ENCODE peak calls at places on chromosomes 3 and 15, in eight cellular contexts. One of them, this sample, is unnamed.

GRCh38 chr15:45611305-45611704 is 23.5 kb upstream of the SQOR start:
- DNase-seq in natural killer cell: no peak
- DNase-seq in heart right ventricle: no peak
- DNase-seq in fibroblast of pulmonary artery: peak
- DNase-seq in hepatocyte: peak
- DNase-seq in breast epithelium: no peak
- DNase-seq in AG10803: no peak
- DNase-seq in psoas muscle: no peak
- DNase-seq in this sample: no peak

GRCh38 chr3:13714251-13714916 is 165.5 kb downstream of the FBLN2 start:
- DNase-seq in natural killer cell: no peak
- DNase-seq in heart right ventricle: peak
- DNase-seq in fibroblast of pulmonary artery: no peak
- DNase-seq in hepatocyte: peak
- DNase-seq in breast epithelium: peak
- DNase-seq in AG10803: no peak
- DNase-seq in psoas muscle: no peak
- DNase-seq in this sample: no peak

GRCh38 chr3:104596551-104596950 is 770.2 kb upstream of the ALCAM start:
- DNase-seq in natural killer cell: no peak
- DNase-seq in heart right ventricle: no peak
- DNase-seq in fibroblast of pulmonary artery: peak
- DNase-seq in hepatocyte: peak
- DNase-seq in breast epithelium: no peak
- DNase-seq in AG10803: peak
- DNase-seq in psoas muscle: no peak
- DNase-seq in this sample: no peak

GRCh38 chr15:79003896-79004295 is 59.0 kb upstream of the CTSH start:
- DNase-seq in natural killer cell: no peak
- DNase-seq in heart right ventricle: no peak
- DNase-seq in fibroblast of pulmonary artery: no peak
- DNase-seq in hepatocyte: no peak
- DNase-seq in breast epithelium: no peak
- DNase-seq in AG10803: no peak
- DNase-seq in psoas muscle: no peak
- DNase-seq in this sample: no peak

GRCh38 chr15:28112962-28113361 is 13.8 kb upstream of the OCA2 start:
- DNase-seq in natural killer cell: no peak
- DNase-seq in heart right ventricle: no peak
- DNase-seq in fibroblast of pulmonary artery: no peak
- DNase-seq in hepatocyte: no peak
- DNase-seq in breast epithelium: no peak
- DNase-seq in AG10803: no peak
- DNase-seq in psoas muscle: no peak
- DNase-seq in this sample: no peak

GRCh38 chr3:112415390-112415789 is 82.4 kb downstream of the CD200 start:
- DNase-seq in natural killer cell: no peak
- DNase-seq in heart right ventricle: no peak
- DNase-seq in fibroblast of pulmonary artery: no peak
- DNase-seq in hepatocyte: no peak
- DNase-seq in breast epithelium: no peak
- DNase-seq in AG10803: no peak
- DNase-seq in psoas muscle: no peak
- DNase-seq in this sample: no peak

GRCh38 chr3:122697952-122698625 is 17.4 kb downstream of the PARP14 start:
- DNase-seq in natural killer cell: no peak
- DNase-seq in heart right ventricle: no peak
- DNase-seq in fibroblast of pulmonary artery: no peak
- DNase-seq in hepatocyte: no peak
- DNase-seq in breast epithelium: no peak
- DNase-seq in AG10803: no peak
- DNase-seq in psoas muscle: no peak
- DNase-seq in this sample: no peak

GRCh38 chr15:69474846-69475455 is 22.3 kb downstream of the RPLP1 start:
- DNase-seq in natural killer cell: no peak
- DNase-seq in heart right ventricle: no peak
- DNase-seq in fibroblast of pulmonary artery: no peak
- DNase-seq in hepatocyte: no peak
- DNase-seq in breast epithelium: no peak
- DNase-seq in AG10803: no peak
- DNase-seq in psoas muscle: no peak
- DNase-seq in this sample: no peak

GRCh38 chr15:73601449-73602425 is 31.5 kb downstream of the NPTN start:
- DNase-seq in natural killer cell: no peak
- DNase-seq in heart right ventricle: peak
- DNase-seq in fibroblast of pulmonary artery: peak
- DNase-seq in hepatocyte: peak
- DNase-seq in breast epithelium: peak
- DNase-seq in AG10803: peak
- DNase-seq in psoas muscle: no peak
- DNase-seq in this sample: no peak

GRCh38 chr3:10495003-10495402 is 10.4 kb downstream of the ATP2B2 start:
- DNase-seq in natural killer cell: no peak
- DNase-seq in heart right ventricle: peak
- DNase-seq in fibroblast of pulmonary artery: peak
- DNase-seq in hepatocyte: peak
- DNase-seq in breast epithelium: peak
- DNase-seq in AG10803: no peak
- DNase-seq in psoas muscle: peak
- DNase-seq in this sample: no peak

GRCh38 chr15:91335702-91336101 is 235.6 kb downstream of the SV2B start:
- DNase-seq in natural killer cell: no peak
- DNase-seq in heart right ventricle: no peak
- DNase-seq in fibroblast of pulmonary artery: no peak
- DNase-seq in hepatocyte: no peak
- DNase-seq in breast epithelium: no peak
- DNase-seq in AG10803: no peak
- DNase-seq in psoas muscle: no peak
- DNase-seq in this sample: no peak

GRCh38 chr3:102177075-102177755 is 257.6 kb upstream of the ZPLD1 start:
- DNase-seq in natural killer cell: no peak
- DNase-seq in heart right ventricle: no peak
- DNase-seq in fibroblast of pulmonary artery: no peak
- DNase-seq in hepatocyte: no peak
- DNase-seq in breast epithelium: no peak
- DNase-seq in AG10803: no peak
- DNase-seq in psoas muscle: no peak
- DNase-seq in this sample: no peak

GRCh38 chr15:47185222-47185800 is 532.0 kb upstream of the SEMA6D start:
- DNase-seq in natural killer cell: no peak
- DNase-seq in heart right ventricle: no peak
- DNase-seq in fibroblast of pulmonary artery: no peak
- DNase-seq in hepatocyte: no peak
- DNase-seq in breast epithelium: no peak
- DNase-seq in AG10803: no peak
- DNase-seq in psoas muscle: no peak
- DNase-seq in this sample: no peak

GRCh38 chr3:50120364-50121095 is 31.8 kb downstream of the RBM5 start:
- DNase-seq in natural killer cell: no peak
- DNase-seq in heart right ventricle: no peak
- DNase-seq in fibroblast of pulmonary artery: no peak
- DNase-seq in hepatocyte: no peak
- DNase-seq in breast epithelium: no peak
- DNase-seq in AG10803: no peak
- DNase-seq in psoas muscle: no peak
- DNase-seq in this sample: no peak

GRCh38 chr3:144129536-144130214 is 158.1 kb downstream of the DIPK2A start:
- DNase-seq in natural killer cell: no peak
- DNase-seq in heart right ventricle: no peak
- DNase-seq in fibroblast of pulmonary artery: no peak
- DNase-seq in hepatocyte: no peak
- DNase-seq in breast epithelium: no peak
- DNase-seq in AG10803: no peak
- DNase-seq in psoas muscle: no peak
- DNase-seq in this sample: no peak

GRCh38 chr3:107238787-107239186 is 138.5 kb upstream of the CCDC54 start:
- DNase-seq in natural killer cell: no peak
- DNase-seq in heart right ventricle: no peak
- DNase-seq in fibroblast of pulmonary artery: no peak
- DNase-seq in hepatocyte: no peak
- DNase-seq in breast epithelium: no peak
- DNase-seq in AG10803: no peak
- DNase-seq in psoas muscle: no peak
- DNase-seq in this sample: no peak

GRCh38 chr15:100716456-100717085 is 114.2 kb downstream of the ASB7 start:
- DNase-seq in natural killer cell: no peak
- DNase-seq in heart right ventricle: no peak
- DNase-seq in fibroblast of pulmonary artery: no peak
- DNase-seq in hepatocyte: no peak
- DNase-seq in breast epithelium: peak
- DNase-seq in AG10803: no peak
- DNase-seq in psoas muscle: no peak
- DNase-seq in this sample: no peak

GRCh38 chr15:93974804-93975481 is 256.4 kb upstream of the MCTP2 start:
- DNase-seq in natural killer cell: no peak
- DNase-seq in heart right ventricle: no peak
- DNase-seq in fibroblast of pulmonary artery: peak
- DNase-seq in hepatocyte: peak
- DNase-seq in breast epithelium: no peak
- DNase-seq in AG10803: peak
- DNase-seq in psoas muscle: no peak
- DNase-seq in this sample: no peak

GRCh38 chr15:59550961-59551360 is 60.6 kb upstream of the GCNT3 start:
- DNase-seq in natural killer cell: no peak
- DNase-seq in heart right ventricle: no peak
- DNase-seq in fibroblast of pulmonary artery: no peak
- DNase-seq in hepatocyte: no peak
- DNase-seq in breast epithelium: no peak
- DNase-seq in AG10803: no peak
- DNase-seq in psoas muscle: no peak
- DNase-seq in this sample: no peak

GRCh38 chr15:59555696-59556095 is 55.9 kb upstream of the GCNT3 start:
- DNase-seq in natural killer cell: no peak
- DNase-seq in heart right ventricle: no peak
- DNase-seq in fibroblast of pulmonary artery: peak
- DNase-seq in hepatocyte: no peak
- DNase-seq in breast epithelium: no peak
- DNase-seq in AG10803: no peak
- DNase-seq in psoas muscle: no peak
- DNase-seq in this sample: no peak

GRCh38 chr15:59556405-59556804 is 55.2 kb upstream of the GCNT3 start:
- DNase-seq in natural killer cell: no peak
- DNase-seq in heart right ventricle: no peak
- DNase-seq in fibroblast of pulmonary artery: no peak
- DNase-seq in hepatocyte: no peak
- DNase-seq in breast epithelium: no peak
- DNase-seq in AG10803: peak
- DNase-seq in psoas muscle: no peak
- DNase-seq in this sample: no peak

GRCh38 chr15:59550520-59550919 is 61.1 kb upstream of the GCNT3 start:
- DNase-seq in natural killer cell: no peak
- DNase-seq in heart right ventricle: no peak
- DNase-seq in fibroblast of pulmonary artery: no peak
- DNase-seq in hepatocyte: no peak
- DNase-seq in breast epithelium: no peak
- DNase-seq in AG10803: no peak
- DNase-seq in psoas muscle: no peak
- DNase-seq in this sample: no peak

GRCh38 chr15:59553879-59554735 is 57.5 kb upstream of the GCNT3 start:
- DNase-seq in natural killer cell: no peak
- DNase-seq in heart right ventricle: no peak
- DNase-seq in fibroblast of pulmonary artery: peak
- DNase-seq in hepatocyte: peak
- DNase-seq in breast epithelium: no peak
- DNase-seq in AG10803: peak
- DNase-seq in psoas muscle: no peak
- DNase-seq in this sample: no peak
- TF ChIP-seq CTCF in natural killer cell: no peak
- TF ChIP-seq CTCF in heart right ventricle: no peak
- TF ChIP-seq CTCF in fibroblast of pulmonary artery: no peak
- TF ChIP-seq CTCF in hepatocyte: no peak
- TF ChIP-seq CTCF in breast epithelium: no peak
- TF ChIP-seq CTCF in AG10803: no peak
- TF ChIP-seq CTCF in psoas muscle: no peak
- TF ChIP-seq CTCF in this sample: no peak

GRCh38 chr3:193194417-193194816 is 46.6 kb upstream of the PLAAT1 start:
- DNase-seq in natural killer cell: no peak
- DNase-seq in heart right ventricle: no peak
- DNase-seq in fibroblast of pulmonary artery: no peak
- DNase-seq in hepatocyte: no peak
- DNase-seq in breast epithelium: no peak
- DNase-seq in AG10803: no peak
- DNase-seq in psoas muscle: no peak
- DNase-seq in this sample: no peak

GRCh38 chr3:193190387-193190786 is 50.6 kb upstream of the PLAAT1 start:
- DNase-seq in natural killer cell: no peak
- DNase-seq in heart right ventricle: no peak
- DNase-seq in fibroblast of pulmonary artery: peak
- DNase-seq in hepatocyte: peak
- DNase-seq in breast epithelium: no peak
- DNase-seq in AG10803: no peak
- DNase-seq in psoas muscle: no peak
- DNase-seq in this sample: no peak
- TF ChIP-seq CTCF in natural killer cell: no peak
- TF ChIP-seq CTCF in heart right ventricle: peak
- TF ChIP-seq CTCF in fibroblast of pulmonary artery: peak
- TF ChIP-seq CTCF in hepatocyte: peak
- TF ChIP-seq CTCF in breast epithelium: no peak
- TF ChIP-seq CTCF in AG10803: no peak
- TF ChIP-seq CTCF in psoas muscle: peak
- TF ChIP-seq CTCF in this sample: no peak

GRCh38 chr3:4306860-4307259 is 3.7 kb downstream of the SETMAR start:
- DNase-seq in natural killer cell: no peak
- DNase-seq in heart right ventricle: no peak
- DNase-seq in fibroblast of pulmonary artery: peak
- DNase-seq in hepatocyte: no peak
- DNase-seq in breast epithelium: no peak
- DNase-seq in AG10803: peak
- DNase-seq in psoas muscle: no peak
- DNase-seq in this sample: no peak

GRCh38 chr3:4302747-4303146 is 422 bp upstream of the SETMAR start:
- DNase-seq in natural killer cell: no peak
- DNase-seq in heart right ventricle: no peak
- DNase-seq in fibroblast of pulmonary artery: no peak
- DNase-seq in hepatocyte: no peak
- DNase-seq in breast epithelium: no peak
- DNase-seq in AG10803: no peak
- DNase-seq in psoas muscle: peak
- DNase-seq in this sample: no peak

GRCh38 chr3:4306091-4306490 is 2.9 kb downstream of the SETMAR start:
- DNase-seq in natural killer cell: no peak
- DNase-seq in heart right ventricle: no peak
- DNase-seq in fibroblast of pulmonary artery: no peak
- DNase-seq in hepatocyte: no peak
- DNase-seq in breast epithelium: no peak
- DNase-seq in AG10803: peak
- DNase-seq in psoas muscle: no peak
- DNase-seq in this sample: no peak

GRCh38 chr3:4297486-4297885 is 5.7 kb upstream of the SETMAR start:
- DNase-seq in natural killer cell: no peak
- DNase-seq in heart right ventricle: no peak
- DNase-seq in fibroblast of pulmonary artery: no peak
- DNase-seq in hepatocyte: peak
- DNase-seq in breast epithelium: no peak
- DNase-seq in AG10803: no peak
- DNase-seq in psoas muscle: no peak
- DNase-seq in this sample: no peak

GRCh38 chr3:4303187-4304123 is at the start of gene SETMAR:
- DNase-seq in natural killer cell: peak
- DNase-seq in heart right ventricle: peak
- DNase-seq in fibroblast of pulmonary artery: peak
- DNase-seq in hepatocyte: peak
- DNase-seq in breast epithelium: peak
- DNase-seq in AG10803: peak
- DNase-seq in psoas muscle: peak
- DNase-seq in this sample: peak
- TF ChIP-seq CTCF in natural killer cell: no peak
- TF ChIP-seq CTCF in heart right ventricle: no peak
- TF ChIP-seq CTCF in fibroblast of pulmonary artery: no peak
- TF ChIP-seq CTCF in hepatocyte: no peak
- TF ChIP-seq CTCF in breast epithelium: no peak
- TF ChIP-seq CTCF in AG10803: no peak
- TF ChIP-seq CTCF in psoas muscle: no peak
- TF ChIP-seq CTCF in this sample: no peak

GRCh38 chr3:16739416-16740091 is 134.3 kb upstream of the DAZL start:
- DNase-seq in natural killer cell: no peak
- DNase-seq in heart right ventricle: no peak
- DNase-seq in fibroblast of pulmonary artery: peak
- DNase-seq in hepatocyte: no peak
- DNase-seq in breast epithelium: no peak
- DNase-seq in AG10803: peak
- DNase-seq in psoas muscle: no peak
- DNase-seq in this sample: no peak
- TF ChIP-seq CTCF in natural killer cell: no peak
- TF ChIP-seq CTCF in heart right ventricle: no peak
- TF ChIP-seq CTCF in fibroblast of pulmonary artery: no peak
- TF ChIP-seq CTCF in hepatocyte: no peak
- TF ChIP-seq CTCF in breast epithelium: no peak
- TF ChIP-seq CTCF in AG10803: no peak
- TF ChIP-seq CTCF in psoas muscle: no peak
- TF ChIP-seq CTCF in this sample: no peak